ENCODE peak calls at places on chromosomes 6 and 20, in seven cellular contexts. One of them, this sample, is unnamed.

GRCh38 chr6:17207281-17207680 is 73.9 kb upstream of the RBM24 start:
- DNase-seq in pancreas: no peak
- DNase-seq in H1: no peak
- DNase-seq in ovary: no peak
- DNase-seq in colonic mucosa: no peak
- DNase-seq in suprapubic skin: no peak
- DNase-seq in astrocyte: no peak
- DNase-seq in this sample: no peak

GRCh38 chr6:132959927-132960326 is 145.6 kb downstream of the RPS12 start:
- DNase-seq in pancreas: no peak
- DNase-seq in H1: no peak
- DNase-seq in ovary: no peak
- DNase-seq in colonic mucosa: no peak
- DNase-seq in suprapubic skin: no peak
- DNase-seq in astrocyte: no peak
- DNase-seq in this sample: no peak

GRCh38 chr6:33324139-33324538 is 6.6 kb upstream of the ZBTB22 start:
- DNase-seq in pancreas: no peak
- DNase-seq in H1: no peak
- DNase-seq in ovary: no peak
- DNase-seq in colonic mucosa: no peak
- DNase-seq in suprapubic skin: no peak
- DNase-seq in astrocyte: no peak
- DNase-seq in this sample: peak; percentile 40

GRCh38 chr20:13936781-13937576 is 53.4 kb downstream of the SEL1L2 start:
- DNase-seq in pancreas: no peak
- DNase-seq in H1: no peak
- DNase-seq in ovary: no peak
- DNase-seq in colonic mucosa: no peak
- DNase-seq in suprapubic skin: no peak
- DNase-seq in astrocyte: no peak
- DNase-seq in this sample: no peak

GRCh38 chr6:136409598-136409997 is 120.0 kb upstream of the BCLAF1 start:
- DNase-seq in pancreas: no peak
- DNase-seq in H1: no peak
- DNase-seq in ovary: no peak
- DNase-seq in colonic mucosa: no peak
- DNase-seq in suprapubic skin: no peak
- DNase-seq in astrocyte: no peak
- DNase-seq in this sample: no peak

GRCh38 chr6:15464211-15464725 is 198.6 kb downstream of the DTNBP1 start:
- DNase-seq in pancreas: no peak
- DNase-seq in H1: peak; percentile 25
- DNase-seq in ovary: no peak
- DNase-seq in colonic mucosa: peak; percentile 66
- DNase-seq in suprapubic skin: no peak
- DNase-seq in astrocyte: no peak
- DNase-seq in this sample: peak; percentile 66

GRCh38 chr6:164159061-164159460 is 744.5 kb downstream of the QKI start:
- DNase-seq in pancreas: no peak
- DNase-seq in H1: no peak
- DNase-seq in ovary: no peak
- DNase-seq in colonic mucosa: no peak
- DNase-seq in suprapubic skin: no peak
- DNase-seq in astrocyte: no peak
- DNase-seq in this sample: no peak

GRCh38 chr6:118843685-118844390 is 50.1 kb upstream of the ASF1A start:
- DNase-seq in pancreas: no peak
- DNase-seq in H1: no peak
- DNase-seq in ovary: no peak
- DNase-seq in colonic mucosa: no peak
- DNase-seq in suprapubic skin: no peak
- DNase-seq in astrocyte: peak; percentile 60
- DNase-seq in this sample: peak; percentile 84

GRCh38 chr20:17654649-17655285 is 27.3 kb downstream of the RRBP1 start:
- DNase-seq in pancreas: no peak
- DNase-seq in H1: no peak
- DNase-seq in ovary: no peak
- DNase-seq in colonic mucosa: peak; percentile 58
- DNase-seq in suprapubic skin: no peak
- DNase-seq in astrocyte: no peak
- DNase-seq in this sample: no peak

GRCh38 chr6:158026054-158026900 is 44.6 kb downstream of the SYNJ2 start:
- DNase-seq in pancreas: peak; percentile 84
- DNase-seq in H1: no peak
- DNase-seq in ovary: peak; percentile 85
- DNase-seq in colonic mucosa: peak; percentile 75
- DNase-seq in suprapubic skin: peak; percentile 90
- DNase-seq in astrocyte: peak; percentile 98
- DNase-seq in this sample: peak; percentile 74
- TF ChIP-seq CTCF in pancreas: no peak
- TF ChIP-seq CTCF in H1: no peak
- TF ChIP-seq CTCF in ovary: peak; percentile 55
- TF ChIP-seq CTCF in colonic mucosa: peak; percentile 25
- TF ChIP-seq CTCF in suprapubic skin: peak; percentile 14
- TF ChIP-seq CTCF in astrocyte: peak; percentile 50
- TF ChIP-seq CTCF in this sample: peak; percentile 93

GRCh38 chr6:85453490-85453889 is 3.6 kb downstream of the NT5E start:
- DNase-seq in pancreas: no peak
- DNase-seq in H1: no peak
- DNase-seq in ovary: no peak
- DNase-seq in colonic mucosa: no peak
- DNase-seq in suprapubic skin: no peak
- DNase-seq in astrocyte: no peak
- DNase-seq in this sample: peak; percentile 32
- H3K4me3 ChIP-seq in pancreas: no peak overlapping the region
- H3K4me3 ChIP-seq in H1: no peak overlapping the region
- H3K4me3 ChIP-seq in ovary: no peak overlapping the region
- H3K4me3 ChIP-seq in colonic mucosa: no peak overlapping the region
- H3K4me3 ChIP-seq in suprapubic skin: no peak overlapping the region
- H3K4me3 ChIP-seq in astrocyte: peak overlapping the region; percentile 89
- H3K4me3 ChIP-seq in this sample: peak overlapping the region; percentile 0

DNA sequence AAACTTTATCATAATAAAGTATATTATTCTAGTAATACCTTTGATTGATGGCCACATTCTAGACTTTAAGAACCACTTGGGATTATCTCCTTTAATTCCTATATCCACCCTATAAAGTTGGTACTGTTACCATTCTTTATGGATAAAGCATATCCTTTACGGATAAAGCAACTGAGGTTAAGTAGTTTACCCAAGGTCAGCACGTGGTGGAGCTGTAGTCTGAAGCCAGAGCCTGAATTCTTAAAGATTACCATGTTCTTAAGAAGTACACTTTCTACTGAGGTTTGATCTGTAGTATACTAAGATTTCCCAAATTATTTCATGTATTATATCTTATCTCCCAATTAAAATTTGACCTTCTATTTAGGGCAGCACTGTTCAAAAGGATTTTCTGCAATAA is 3.0 kb upstream of the NCOA7 start:
- DNase-seq in pancreas: no peak
- DNase-seq in H1: no peak
- DNase-seq in ovary: no peak
- DNase-seq in colonic mucosa: no peak
- DNase-seq in suprapubic skin: no peak
- DNase-seq in astrocyte: no peak
- DNase-seq in this sample: peak; percentile 30
- TF ChIP-seq CTCF in pancreas: no peak
- TF ChIP-seq CTCF in H1: no peak
- TF ChIP-seq CTCF in ovary: peak; percentile 11
- TF ChIP-seq CTCF in colonic mucosa: no peak
- TF ChIP-seq CTCF in suprapubic skin: no peak
- TF ChIP-seq CTCF in astrocyte: peak; percentile 15
- TF ChIP-seq CTCF in this sample: no peak

GRCh38 chr20:5191829-5192569 is 65.2 kb downstream of the CDS2 start:
- DNase-seq in pancreas: no peak
- DNase-seq in H1: no peak
- DNase-seq in ovary: peak; percentile 50
- DNase-seq in colonic mucosa: peak; percentile 43
- DNase-seq in suprapubic skin: no peak
- DNase-seq in astrocyte: peak; percentile 52
- DNase-seq in this sample: peak; percentile 83
- H3K4me3 ChIP-seq in pancreas: no peak overlapping the region
- H3K4me3 ChIP-seq in H1: no peak overlapping the region
- H3K4me3 ChIP-seq in ovary: no peak overlapping the region
- H3K4me3 ChIP-seq in colonic mucosa: no peak overlapping the region
- H3K4me3 ChIP-seq in suprapubic skin: no peak overlapping the region
- H3K4me3 ChIP-seq in astrocyte: no peak overlapping the region
- H3K4me3 ChIP-seq in this sample: no peak overlapping the region

DNA sequence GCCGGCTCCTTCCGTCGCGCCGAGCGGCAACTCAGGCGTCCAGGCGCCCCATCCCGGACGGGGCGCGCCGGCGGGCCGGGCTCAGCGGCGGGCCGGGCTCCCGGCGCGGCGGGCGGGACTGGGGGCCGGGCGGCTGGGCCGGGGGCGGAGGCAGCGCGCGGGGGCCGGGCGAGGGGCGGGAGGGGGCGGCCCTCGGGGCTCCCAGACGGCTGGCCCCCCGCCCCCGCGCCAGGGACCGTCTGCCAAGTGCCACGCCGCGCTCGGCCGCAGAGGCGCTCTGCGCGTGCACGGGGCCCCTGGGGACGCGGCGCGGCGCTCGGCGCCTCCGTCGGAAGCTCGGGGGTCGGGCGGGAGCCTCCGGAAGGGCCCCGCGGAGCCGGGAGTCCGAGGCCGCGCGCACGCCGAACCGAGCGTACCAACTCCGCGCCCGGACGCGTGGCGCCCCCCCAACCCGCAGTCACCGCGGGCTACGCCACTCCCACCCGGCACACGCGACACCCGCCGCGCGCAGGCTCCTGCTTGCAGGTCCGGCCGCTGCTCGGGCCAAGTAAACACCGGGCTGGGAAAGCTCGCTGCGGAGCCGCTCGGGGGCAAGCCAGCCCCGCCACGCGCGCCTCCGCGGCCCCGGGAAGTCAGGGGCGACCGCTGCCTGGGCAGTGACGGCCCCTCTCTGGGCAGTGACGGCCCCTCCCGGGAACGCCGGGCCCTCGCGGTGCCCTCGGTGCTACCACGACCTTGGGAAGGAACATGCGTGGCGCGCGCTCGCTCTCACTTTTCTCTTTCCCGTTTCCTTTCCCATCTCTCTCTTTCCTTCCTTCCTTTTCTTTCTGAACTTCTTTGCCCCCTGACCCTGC is at the start of gene PREX1:
- DNase-seq in pancreas: peak; percentile 83
- DNase-seq in H1: peak; percentile 34
- DNase-seq in ovary: peak; percentile 51
- DNase-seq in colonic mucosa: peak; percentile 61
- DNase-seq in suprapubic skin: no peak
- DNase-seq in astrocyte: peak; percentile 64
- DNase-seq in this sample: peak; percentile 97
- TF ChIP-seq CTCF in pancreas: no peak
- TF ChIP-seq CTCF in H1: no peak
- TF ChIP-seq CTCF in ovary: no peak
- TF ChIP-seq CTCF in colonic mucosa: no peak
- TF ChIP-seq CTCF in suprapubic skin: no peak
- TF ChIP-seq CTCF in astrocyte: no peak
- TF ChIP-seq CTCF in this sample: no peak

GRCh38 chr6:22877946-22878705 is 308.8 kb downstream of the HDGFL1 start:
- DNase-seq in pancreas: no peak
- DNase-seq in H1: peak; percentile 59
- DNase-seq in ovary: no peak
- DNase-seq in colonic mucosa: no peak
- DNase-seq in suprapubic skin: no peak
- DNase-seq in astrocyte: peak; percentile 99
- DNase-seq in this sample: no peak

GRCh38 chr6:22878706-22879105 is 309.3 kb downstream of the HDGFL1 start:
- DNase-seq in pancreas: no peak
- DNase-seq in H1: no peak
- DNase-seq in ovary: no peak
- DNase-seq in colonic mucosa: no peak
- DNase-seq in suprapubic skin: no peak
- DNase-seq in astrocyte: peak; percentile 64
- DNase-seq in this sample: no peak

GRCh38 chr6:22873531-22874136 is 304.3 kb downstream of the HDGFL1 start:
- DNase-seq in pancreas: no peak
- DNase-seq in H1: no peak
- DNase-seq in ovary: peak; percentile 49
- DNase-seq in colonic mucosa: no peak
- DNase-seq in suprapubic skin: no peak
- DNase-seq in astrocyte: peak; percentile 77
- DNase-seq in this sample: no peak

GRCh38 chr6:22880686-22881433 is 311.5 kb downstream of the HDGFL1 start:
- DNase-seq in pancreas: no peak
- DNase-seq in H1: no peak
- DNase-seq in ovary: no peak
- DNase-seq in colonic mucosa: no peak
- DNase-seq in suprapubic skin: no peak
- DNase-seq in astrocyte: peak; percentile 99
- DNase-seq in this sample: no peak

DNA sequence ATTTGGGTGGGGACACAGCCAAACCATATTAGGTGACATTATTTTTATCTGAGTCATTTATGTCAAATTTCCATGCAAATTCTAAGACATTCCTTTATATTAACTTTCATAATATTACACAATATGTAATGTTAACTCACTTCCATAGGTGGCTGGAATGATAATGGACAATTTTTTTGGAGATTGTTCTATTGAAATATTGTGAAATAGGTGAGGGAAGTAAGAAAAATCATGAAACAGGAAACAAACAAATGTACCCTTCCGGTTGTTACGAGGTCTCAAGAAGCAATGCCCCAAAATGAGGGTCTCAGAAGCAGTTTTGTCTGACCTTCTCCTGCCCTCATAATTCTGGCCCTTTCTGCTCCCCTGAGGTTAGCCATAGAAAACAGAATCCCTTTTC is 306.5 kb downstream of the HDGFL1 start:
- DNase-seq in pancreas: no peak
- DNase-seq in H1: no peak
- DNase-seq in ovary: no peak
- DNase-seq in colonic mucosa: no peak
- DNase-seq in suprapubic skin: no peak
- DNase-seq in astrocyte: no peak
- DNase-seq in this sample: no peak
- H3K4me3 ChIP-seq in pancreas: no peak overlapping the region
- H3K4me3 ChIP-seq in H1: no peak overlapping the region
- H3K4me3 ChIP-seq in ovary: no peak overlapping the region
- H3K4me3 ChIP-seq in colonic mucosa: no peak overlapping the region
- H3K4me3 ChIP-seq in suprapubic skin: no peak overlapping the region
- H3K4me3 ChIP-seq in astrocyte: no peak overlapping the region
- H3K4me3 ChIP-seq in this sample: no peak overlapping the region

DNA sequence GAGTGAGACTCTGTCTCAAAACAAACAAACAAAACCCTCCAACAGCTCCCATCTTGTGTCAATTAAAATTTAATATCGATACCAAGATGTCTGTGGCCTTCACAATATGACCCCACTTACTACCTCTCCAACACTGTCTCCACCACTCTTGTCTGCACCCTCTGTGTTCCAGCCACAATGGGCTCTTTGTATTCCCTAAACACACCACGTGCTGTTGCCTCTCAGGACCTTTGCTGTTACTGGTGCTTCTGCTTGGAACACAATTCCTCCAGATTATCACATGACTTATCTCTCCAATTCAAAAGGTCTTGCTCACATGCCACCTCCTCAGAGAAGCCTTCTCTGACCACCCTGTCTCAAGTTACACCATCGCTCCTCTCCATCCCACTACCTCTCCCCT is 6.0 kb upstream of the HCK start:
- DNase-seq in pancreas: no peak
- DNase-seq in H1: no peak
- DNase-seq in ovary: no peak
- DNase-seq in colonic mucosa: no peak
- DNase-seq in suprapubic skin: no peak
- DNase-seq in astrocyte: no peak
- DNase-seq in this sample: no peak
- TF ChIP-seq CTCF in pancreas: no peak
- TF ChIP-seq CTCF in H1: no peak
- TF ChIP-seq CTCF in ovary: no peak
- TF ChIP-seq CTCF in colonic mucosa: no peak
- TF ChIP-seq CTCF in suprapubic skin: no peak
- TF ChIP-seq CTCF in astrocyte: no peak
- TF ChIP-seq CTCF in this sample: no peak

This sample was measured in GM12865.